ENCODE peak calls at places on chromosomes 3 and 15, in ten cellular contexts. H, A, U, X, K, I, N, C, B and Y are unnamed samples.

GRCh38 chr15:34336947-34337556 is 529 bp downstream of the SLC12A6 start:
- DNase-seq in H (peak), A (no peak), U (no peak), X (no peak), K (no peak), I (no peak), N (no peak), C (no peak), B (no peak), Y (no peak)

GRCh38 chr15:56207711-56208110 is 36.0 kb downstream of the RFX7 start:
- DNase-seq in H (no peak), A (no peak), U (no peak), X (no peak), K (peak), I (no peak), N (no peak), C (no peak), B (no peak), Y (no peak)

GRCh38 chr15:38226867-38227266 is 25.8 kb upstream of the SPRED1 start:
- DNase-seq in H (no peak), A (peak), U (no peak), X (no peak), K (peak), I (no peak), N (no peak), C (peak), B (no peak), Y (no peak)

GRCh38 chr3:33211444-33211843 is 7.2 kb downstream of the SUSD5 start:
- DNase-seq in H (no peak), A (no peak), U (no peak), X (no peak), K (peak), I (no peak), N (no peak), C (peak), B (no peak), Y (no peak)

GRCh38 chr3:78992400-78992799 is 775.4 kb downstream of the ROBO1 start:
- DNase-seq in H (no peak), A (no peak), U (no peak), X (no peak), K (no peak), I (no peak), N (no peak), C (peak), B (no peak), Y (no peak)

GRCh38 chr3:97495896-97496295 is 268.7 kb upstream of the ARL6 start:
- DNase-seq in H (no peak), A (no peak), U (no peak), X (no peak), K (no peak), I (no peak), N (no peak), C (no peak), B (no peak), Y (no peak)

GRCh38 chr3:187758318-187758717 is 13.1 kb upstream of the BCL6 start:
- DNase-seq in H (no peak), A (no peak), U (no peak), X (no peak), K (no peak), I (no peak), N (no peak), C (no peak), B (no peak), Y (no peak)

GRCh38 chr3:119937229-119937628 is 155.3 kb downstream of the NR1I2 start:
- DNase-seq in H (no peak), A (no peak), U (no peak), X (no peak), K (peak), I (peak), N (no peak), C (no peak), B (no peak), Y (no peak)

GRCh38 chr3:50676031-50676705 is 1.4 kb downstream of the DOCK3 start:
- DNase-seq in H (no peak), A (no peak), U (no peak), X (no peak), K (no peak), I (no peak), N (no peak), C (no peak), B (no peak), Y (no peak)

GRCh38 chr15:41806291-41807181 is 21.4 kb upstream of the JMJD7 start:
- DNase-seq in H (no peak), A (no peak), U (no peak), X (no peak), K (no peak), I (no peak), N (no peak), C (peak), B (no peak), Y (no peak)

GRCh38 chr3:23879485-23879884 is 37.3 kb downstream of the NKIRAS1 start:
- DNase-seq in H (no peak), A (no peak), U (no peak), X (no peak), K (no peak), I (no peak), N (no peak), C (no peak), B (no peak), Y (no peak)

GRCh38 chr3:18679226-18679625 is 254.1 kb upstream of the SATB1 start:
- DNase-seq in H (no peak), A (no peak), U (no peak), X (no peak), K (no peak), I (no peak), N (no peak), C (no peak), B (no peak), Y (no peak)

GRCh38 chr15:99114511-99115299 is 9.8 kb downstream of the SYNM start:
- DNase-seq in H (no peak), A (no peak), U (no peak), X (no peak), K (no peak), I (no peak), N (no peak), C (no peak), B (no peak), Y (no peak)

GRCh38 chr15:70856884-70857546 is 3.1 kb upstream of the LARP6 start:
- DNase-seq in H (peak), A (peak), U (no peak), X (no peak), K (peak), I (no peak), N (peak), C (peak), B (no peak), Y (no peak)

GRCh38 chr3:171874251-171874679 is 31.1 kb downstream of the TMEM212 start:
- DNase-seq in H (no peak), A (no peak), U (peak), X (no peak), K (peak), I (no peak), N (no peak), C (peak), B (no peak), Y (no peak)

GRCh38 chr3:32413845-32414526 is 22.3 kb downstream of the CMTM7 start:
- DNase-seq in H (peak), A (no peak), U (no peak), X (no peak), K (no peak), I (no peak), N (no peak), C (no peak), B (no peak), Y (no peak)

GRCh38 chr15:64699767-64700388 is 75.5 kb downstream of the RBPMS2 start:
- DNase-seq in H (peak), A (peak), U (peak), X (no peak), K (peak), I (no peak), N (peak), C (no peak), B (no peak), Y (peak)

GRCh38 chr3:32584660-32585059 is 14.0 kb upstream of the DYNC1LI1 start:
- DNase-seq in H (no peak), A (no peak), U (no peak), X (no peak), K (no peak), I (no peak), N (no peak), C (no peak), B (no peak), Y (no peak)

GRCh38 chr15:51917493-51917892 is 54.1 kb downstream of the LEO1 start:
- DNase-seq in H (no peak), A (peak), U (peak), X (no peak), K (peak), I (no peak), N (no peak), C (peak), B (no peak), Y (peak)

GRCh38 chr15:68471552-68471951 is 39.6 kb upstream of the ITGA11 start:
- DNase-seq in H (no peak), A (no peak), U (no peak), X (no peak), K (peak), I (no peak), N (no peak), C (peak), B (no peak), Y (no peak)

GRCh38 chr3:123459867-123460266 is 11.0 kb upstream of the ADCY5 start:
- DNase-seq in H (no peak), A (no peak), U (no peak), X (no peak), K (no peak), I (no peak), N (no peak), C (no peak), B (no peak), Y (no peak)

GRCh38 chr3:28595364-28595763 is 246.7 kb upstream of the AZI2 start:
- DNase-seq in H (no peak), A (no peak), U (no peak), X (no peak), K (no peak), I (no peak), N (no peak), C (peak), B (no peak), Y (no peak)

GRCh38 chr3:5523125-5523524 is 335.6 kb downstream of the EDEM1 start:
- DNase-seq in H (no peak), A (no peak), U (no peak), X (no peak), K (no peak), I (no peak), N (no peak), C (no peak), B (no peak), Y (no peak)

GRCh38 chr15:42385206-42385979 is 26.1 kb downstream of the CAPN3 start:
- DNase-seq in H (peak), A (no peak), U (peak), X (no peak), K (peak), I (no peak), N (no peak), C (peak), B (no peak), Y (peak)

GRCh38 chr3:4726549-4726948 is 233.4 kb downstream of the ITPR1 start:
- DNase-seq in H (no peak), A (no peak), U (no peak), X (no peak), K (no peak), I (no peak), N (no peak), C (peak), B (no peak), Y (no peak)

GRCh38 chr3:100603449-100603848 is 6.0 kb upstream of the ADGRG7 start:
- DNase-seq in H (no peak), A (no peak), U (no peak), X (no peak), K (peak), I (no peak), N (no peak), C (peak), B (no peak), Y (no peak)
- TF ChIP-seq CTCF in H (no peak), A (no peak), U (no peak), X (no peak), K (peak), I (peak), N (peak), C (peak), B (peak), Y (no peak)

GRCh38 chr15:44710236-44711088 is 661 bp downstream of the PATL2 start:
- DNase-seq in H (no peak), A (no peak), U (no peak), X (peak), K (peak), I (no peak), N (peak), C (peak), B (no peak), Y (no peak)
- TF ChIP-seq CTCF in H (no peak), A (peak), U (no peak), X (peak), K (peak), I (peak), N (peak), C (peak), B (no peak), Y (no peak)

GRCh38 chr3:64240959-64241358 is 15.7 kb upstream of the PRICKLE2 start:
- DNase-seq in H (no peak), A (no peak), U (no peak), X (no peak), K (no peak), I (no peak), N (no peak), C (no peak), B (no peak), Y (no peak)

GRCh38 chr3:64248247-64248646 is 23.0 kb upstream of the PRICKLE2 start:
- DNase-seq in H (no peak), A (no peak), U (no peak), X (no peak), K (no peak), I (no peak), N (no peak), C (no peak), B (no peak), Y (no peak)

GRCh38 chr3:64242435-64242834 is 17.2 kb upstream of the PRICKLE2 start:
- DNase-seq in H (no peak), A (peak), U (no peak), X (no peak), K (peak), I (no peak), N (no peak), C (no peak), B (no peak), Y (no peak)

GRCh38 chr3:64240445-64240844 is 15.2 kb upstream of the PRICKLE2 start:
- DNase-seq in H (no peak), A (no peak), U (no peak), X (no peak), K (peak), I (no peak), N (no peak), C (no peak), B (no peak), Y (no peak)

DNA sequence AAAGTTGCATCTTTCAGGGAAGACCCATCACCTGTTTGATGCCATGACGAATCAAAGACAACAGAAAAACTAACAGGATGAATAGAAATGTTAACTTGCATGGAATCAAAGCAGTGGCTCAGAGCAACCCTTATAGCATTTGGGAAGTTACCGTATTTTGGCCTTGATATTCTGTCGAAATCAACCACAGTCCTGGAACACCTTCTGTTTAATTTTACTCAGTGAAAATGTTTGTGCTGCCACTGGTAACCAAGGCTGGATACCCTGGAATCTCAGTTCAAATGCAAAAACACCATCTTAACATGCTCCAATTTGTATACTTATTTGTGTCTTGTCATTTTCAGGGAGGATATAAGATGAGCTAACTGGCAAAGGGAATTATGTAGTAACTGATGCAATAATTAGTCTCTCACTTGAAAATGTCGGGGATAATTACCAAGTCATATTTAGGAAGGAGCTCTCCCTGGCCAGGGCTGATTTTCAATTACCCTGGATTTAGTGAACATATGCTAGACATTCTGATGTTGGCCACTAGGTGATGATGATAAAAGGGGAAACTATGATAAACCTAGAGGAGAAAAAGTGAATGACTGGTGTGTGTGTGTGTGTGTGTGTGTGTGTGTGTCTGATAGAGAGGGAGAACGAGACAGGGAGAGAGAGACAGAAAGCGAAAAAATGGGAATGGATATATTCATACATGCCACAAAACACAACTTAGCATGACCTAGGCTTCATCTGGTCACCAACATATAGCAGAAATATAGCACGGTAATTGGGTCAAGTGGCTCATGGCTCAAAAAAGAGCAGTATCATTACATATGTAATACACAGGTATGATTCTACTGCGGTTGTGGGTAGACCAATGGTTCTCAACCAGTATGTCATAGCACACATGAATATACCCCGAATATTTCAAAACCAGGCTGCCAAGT is 19.0 kb upstream of the PRICKLE2 start:
- DNase-seq in H (no peak), A (no peak), U (no peak), X (no peak), K (no peak), I (peak), N (no peak), C (peak), B (no peak), Y (no peak)
- TF ChIP-seq CTCF in H (no peak), A (no peak), U (no peak), X (no peak), K (peak), I (peak), N (no peak), C (peak), B (peak), Y (peak)

GRCh38 chr3:42654331-42655201 is 1.1 kb downstream of the ZBTB47 start:
- DNase-seq in H (peak), A (no peak), U (peak), X (peak), K (peak), I (no peak), N (peak), C (peak), B (no peak), Y (peak)
- TF ChIP-seq CTCF in H (no peak), A (no peak), U (no peak), X (no peak), K (peak), I (no peak), N (no peak), C (peak), B (no peak), Y (no peak)